ENCODE peak calls at places on chromosomes 13 and 19, in ten cellular contexts. X is brain microvascular endothelial cell, V is bronchial epithelial cell, H is GM12865, W is body of pancreas, A is cardiac muscle cell, K is thoracic aorta, C is fibroblast of lung, P is Peyer's patch, Z is tibial artery. U is an unnamed sample.
A peak's percentile ranks its signal among the peaks of the same experiment; 100 is the strongest.

GRCh38 chr13:99506632-99507031 is 5.4 kb downstream of the TM9SF2 start:
- DNase-seq in P (no peak), W (no peak), X (no peak), A (no peak), C (no peak), Z (no peak), H (peak; percentile 70), K (no peak), V (no peak), U (no peak)

GRCh38 chr13:93183302-93183701 is 43.3 kb upstream of the GPC6 start:
- DNase-seq in H (no peak), C (no peak), Z (no peak), P (no peak), V (no peak), A (no peak), K (no peak), X (no peak), W (no peak), U (no peak)

GRCh38 chr19:16895467-16896097 is 6.8 kb downstream of the F2RL3 start:
- DNase-seq in A (peak; percentile 38), C (peak; percentile 20), H (no peak), P (no peak), V (no peak), Z (no peak), X (no peak), K (no peak), W (no peak), U (peak; percentile 3)

GRCh38 chr19:29188704-29189375 is 24.1 kb downstream of the UQCRFS1 start:
- DNase-seq in K (no peak), A (no peak), C (peak; percentile 18), X (no peak), P (no peak), Z (no peak), H (no peak), V (no peak), W (no peak), U (no peak)

GRCh38 chr13:47114030-47114429 is 217.2 kb upstream of the HTR2A start:
- DNase-seq in V (peak; percentile 81), H (no peak), C (peak; percentile 45), X (peak; percentile 53), P (no peak), W (no peak), Z (no peak), A (no peak), K (no peak), U (peak; percentile 72)

GRCh38 chr13:49303533-49304252 is 56.0 kb downstream of the CDADC1 start:
- DNase-seq in X (no peak), C (no peak), W (peak; percentile 61), K (no peak), Z (no peak), H (no peak), V (no peak), A (no peak), P (no peak), U (no peak)

GRCh38 chr19:45607071-45608029 is 5.3 kb upstream of the GPR4 start:
- DNase-seq in K (no peak), V (peak; percentile 44), X (peak; percentile 59), P (peak; percentile 75), H (peak; percentile 52), C (peak; percentile 71), A (peak; percentile 83), W (peak; percentile 83), Z (peak; percentile 83), U (peak; percentile 57)

GRCh38 chr19:5369962-5370367 is 29.4 kb upstream of the PTPRS start:
- DNase-seq in K (no peak), V (peak; percentile 20), X (peak; percentile 35), P (peak; percentile 65), W (peak; percentile 62), C (peak; percentile 17), H (peak; percentile 34), Z (no peak), A (peak; percentile 50), U (peak; percentile 16)

GRCh38 chr13:86000546-86000945 is 201.3 kb upstream of the SLITRK6 start:
- DNase-seq in C (no peak), Z (no peak), W (no peak), X (no peak), P (no peak), A (no peak), V (peak; percentile 82), H (no peak), K (no peak), U (no peak)

GRCh38 chr13:27533155-27533643 is 82.8 kb upstream of the MTIF3 start:
- DNase-seq in C (peak; percentile 69), V (peak; percentile 23), A (peak; percentile 91), P (peak; percentile 92), X (peak; percentile 66), H (peak; percentile 45), W (peak; percentile 92), K (no peak), Z (peak; percentile 85), U (peak; percentile 69)

GRCh38 chr19:2799273-2800020 is 14.1 kb downstream of the THOP1 start:
- DNase-seq in A (no peak), K (no peak), Z (no peak), X (no peak), P (no peak), H (no peak), C (no peak), W (no peak), V (no peak), U (no peak)

GRCh38 chr19:45641274-45642105 is 2.3 kb upstream of the EML2 start:
- DNase-seq in W (peak; percentile 95), Z (peak; percentile 87), V (peak; percentile 96), A (peak; percentile 93), H (peak; percentile 98), C (peak; percentile 62), P (peak; percentile 83), X (peak; percentile 76), K (no peak), U (peak; percentile 57)

GRCh38 chr19:55353803-55354697 is 469 bp downstream of the COX6B2 start:
- DNase-seq in K (no peak), X (peak; percentile 40), C (no peak), P (peak; percentile 81), V (peak; percentile 40), W (peak; percentile 67), A (peak; percentile 71), H (peak; percentile 58), Z (no peak), U (peak; percentile 52)

GRCh38 chr19:4425531-4425930 is 23.1 kb downstream of the CHAF1A start:
- DNase-seq in H (no peak), X (peak; percentile 90), W (no peak), A (no peak), K (no peak), Z (no peak), V (no peak), C (peak; percentile 83), P (no peak), U (peak; percentile 57)

DNA sequence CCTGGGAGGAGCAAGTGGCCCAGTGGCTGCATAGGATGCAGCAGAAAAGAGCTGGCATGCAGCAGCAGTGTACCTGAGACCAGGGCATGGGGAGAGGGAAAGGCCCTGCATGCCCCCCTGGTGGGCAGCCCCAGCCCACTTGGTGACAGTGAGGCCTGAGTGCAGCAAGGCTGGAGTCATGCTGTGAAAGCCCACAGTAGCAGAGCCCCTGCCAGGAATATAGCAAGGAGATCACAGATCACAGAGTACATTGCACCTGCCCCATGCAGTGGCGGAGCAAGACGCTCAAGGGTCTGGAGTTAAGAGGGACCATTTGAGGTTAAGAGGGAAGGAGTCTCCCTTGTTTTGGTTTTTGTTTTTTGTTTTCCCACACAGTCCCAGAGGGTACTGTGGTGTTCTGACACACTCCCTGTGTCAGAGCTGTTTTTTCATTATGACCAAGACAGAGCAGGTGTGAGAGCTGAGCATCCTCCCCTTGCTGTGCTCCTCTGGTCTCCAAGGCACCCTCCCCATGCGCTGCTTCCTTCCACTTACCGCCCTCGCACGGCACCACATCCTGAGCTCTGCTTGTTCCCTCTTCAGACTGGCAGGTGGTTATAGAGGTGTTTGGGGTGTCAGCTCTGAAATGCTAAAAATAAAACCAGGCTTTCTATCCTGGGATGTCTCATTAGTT is 85.0 kb upstream of the UBL3 start:
- DNase-seq in P (no peak), A (no peak), X (no peak), Z (no peak), W (no peak), K (no peak), C (no peak), H (peak; percentile 94), V (no peak), U (no peak)
- H3K4me3 ChIP-seq in P (peak overlapping the region; percentile 37), A (no peak overlapping the region), X (no peak overlapping the region), Z (no peak overlapping the region), W (no peak overlapping the region), K (peak overlapping the region; percentile 28), C (no peak overlapping the region), H (peak overlapping the region; percentile 25), V (no peak overlapping the region), U (no peak overlapping the region)

DNA sequence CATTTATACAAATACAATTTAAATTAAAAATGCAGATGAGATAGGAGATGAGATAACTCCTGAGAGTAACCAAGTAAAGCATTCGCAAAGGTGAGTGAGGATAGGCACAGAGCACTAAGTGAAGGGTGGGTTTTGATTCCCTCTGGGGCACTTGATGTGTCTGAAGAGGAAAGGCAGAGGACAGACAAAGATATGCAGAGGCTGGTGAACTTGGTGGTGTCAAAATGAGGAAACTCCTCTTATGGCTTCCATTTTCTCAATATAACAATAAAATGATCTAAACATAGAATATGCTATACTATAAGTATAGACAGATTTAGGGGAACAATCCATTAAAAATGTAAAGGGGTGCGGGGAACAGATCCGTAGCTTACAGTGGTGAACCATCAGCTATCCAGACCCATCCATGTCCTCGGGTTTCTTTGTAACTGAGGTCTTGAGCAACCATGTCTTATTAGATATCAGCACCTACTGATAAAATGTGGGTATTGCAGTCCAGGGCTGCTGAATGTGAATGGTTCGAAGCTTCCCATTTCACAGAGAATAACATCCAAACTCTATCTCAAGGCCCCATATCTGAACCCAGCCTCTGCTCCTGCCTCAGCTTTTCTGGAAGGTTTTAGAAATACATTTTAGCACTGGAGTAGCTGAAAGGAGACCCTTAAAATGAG is 73.9 kb upstream of the SLC10A2 start:
- DNase-seq in C (peak; percentile 2), Z (no peak), H (peak; percentile 78), A (peak; percentile 37), V (peak; percentile 43), X (peak; percentile 33), K (no peak), P (no peak), W (no peak), U (peak; percentile 2)
- TF ChIP-seq CTCF in C (peak; percentile 34), Z (no peak), H (peak; percentile 74), A (peak; percentile 20), V (peak; percentile 61), X (peak; percentile 43), K (no peak), P (peak; percentile 81), W (peak; percentile 37), U (peak; percentile 34)

DNA sequence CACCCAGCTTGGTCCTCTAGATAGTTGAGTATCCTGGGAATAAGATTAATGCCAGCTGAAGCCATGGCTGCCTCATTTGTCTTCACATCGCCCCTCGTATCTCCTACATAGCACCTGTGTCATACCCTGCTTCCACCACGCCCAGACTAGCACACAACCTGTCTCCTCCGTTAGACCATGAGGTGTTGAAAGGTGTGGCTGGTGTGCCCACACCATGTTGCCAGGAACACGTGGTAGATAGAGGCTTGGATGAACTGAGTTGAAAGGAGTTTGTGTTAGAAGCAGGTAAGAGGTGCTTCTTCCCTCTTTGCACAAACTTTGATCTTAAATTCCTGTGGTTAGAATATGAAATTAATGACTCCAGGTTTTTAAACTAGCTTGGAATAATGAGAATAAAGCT is 40.1 kb downstream of the RGCC start:
- DNase-seq in Z (no peak), C (no peak), W (no peak), P (no peak), A (no peak), K (no peak), H (no peak), X (no peak), V (no peak), U (no peak)
- H3K4me3 ChIP-seq in Z (no peak overlapping the region), C (no peak overlapping the region), W (no peak overlapping the region), P (no peak overlapping the region), A (no peak overlapping the region), K (no peak overlapping the region), H (no peak overlapping the region), X (no peak overlapping the region), V (no peak overlapping the region), U (no peak overlapping the region)

GRCh38 chr19:13082192-13083007 is 20.3 kb downstream of the LYL1 start:
- DNase-seq in X (peak; percentile 68), W (no peak), V (peak; percentile 4), Z (no peak), A (peak; percentile 48), K (no peak), P (no peak), C (peak; percentile 53), H (no peak), U (peak; percentile 95)
- TF ChIP-seq CTCF in X (peak; percentile 69), W (no peak), V (no peak), Z (peak; percentile 49), A (peak; percentile 33), K (peak; percentile 22), P (no peak), C (peak; percentile 41), H (peak; percentile 0), U (peak; percentile 42)